ENCODE peak calls at places on chromosomes 13 and 19, in eight cellular contexts. One of them, this sample, is unnamed.

GRCh38 chr19:48614436-48615144 is at the start of gene FAM83E:
- DNase-seq in hypothalamus: no peak
- DNase-seq in breast epithelium: no peak
- DNase-seq in Calu3: peak
- DNase-seq in T-cell: no peak
- DNase-seq in tibial nerve: no peak
- DNase-seq in suprapubic skin: peak
- DNase-seq in effector CD4-positive, alpha-beta T cell: no peak
- DNase-seq in this sample: peak

GRCh38 chr19:14405380-14405757 is 13.8 kb downstream of the DDX39A start:
- DNase-seq in T-cell: no peak
- DNase-seq in tibial nerve: no peak
- DNase-seq in Calu3: no peak
- DNase-seq in hypothalamus: no peak
- DNase-seq in effector CD4-positive, alpha-beta T cell: no peak
- DNase-seq in breast epithelium: no peak
- DNase-seq in suprapubic skin: no peak
- DNase-seq in this sample: no peak

GRCh38 chr13:75481176-75482069 is 546 bp downstream of the TBC1D4 start:
- DNase-seq in effector CD4-positive, alpha-beta T cell: no peak
- DNase-seq in T-cell: no peak
- DNase-seq in tibial nerve: no peak
- DNase-seq in suprapubic skin: peak
- DNase-seq in Calu3: peak
- DNase-seq in hypothalamus: no peak
- DNase-seq in breast epithelium: no peak
- DNase-seq in this sample: peak

GRCh38 chr13:66574606-66575005 is 655.5 kb downstream of the PCDH9 start:
- DNase-seq in suprapubic skin: no peak
- DNase-seq in T-cell: no peak
- DNase-seq in tibial nerve: no peak
- DNase-seq in Calu3: no peak
- DNase-seq in hypothalamus: no peak
- DNase-seq in breast epithelium: no peak
- DNase-seq in effector CD4-positive, alpha-beta T cell: no peak
- DNase-seq in this sample: no peak

GRCh38 chr19:31592456-31592855 is 243.2 kb upstream of the TSHZ3 start:
- DNase-seq in Calu3: no peak
- DNase-seq in suprapubic skin: no peak
- DNase-seq in hypothalamus: no peak
- DNase-seq in T-cell: no peak
- DNase-seq in breast epithelium: no peak
- DNase-seq in effector CD4-positive, alpha-beta T cell: no peak
- DNase-seq in tibial nerve: no peak
- DNase-seq in this sample: no peak

GRCh38 chr19:35692010-35692409 is 12.3 kb upstream of the ZBTB32 start:
- DNase-seq in tibial nerve: no peak
- DNase-seq in hypothalamus: no peak
- DNase-seq in Calu3: peak
- DNase-seq in suprapubic skin: no peak
- DNase-seq in T-cell: no peak
- DNase-seq in effector CD4-positive, alpha-beta T cell: no peak
- DNase-seq in breast epithelium: no peak
- DNase-seq in this sample: no peak

GRCh38 chr13:98508280-98509074 is 68.4 kb downstream of the STK24 start:
- DNase-seq in breast epithelium: no peak
- DNase-seq in hypothalamus: no peak
- DNase-seq in suprapubic skin: no peak
- DNase-seq in T-cell: no peak
- DNase-seq in effector CD4-positive, alpha-beta T cell: no peak
- DNase-seq in Calu3: no peak
- DNase-seq in tibial nerve: no peak
- DNase-seq in this sample: no peak

GRCh38 chr13:30618186-30618937 is 642 bp downstream of the USPL1 start:
- DNase-seq in hypothalamus: no peak
- DNase-seq in effector CD4-positive, alpha-beta T cell: peak
- DNase-seq in tibial nerve: no peak
- DNase-seq in Calu3: peak
- DNase-seq in breast epithelium: no peak
- DNase-seq in suprapubic skin: peak
- DNase-seq in T-cell: peak
- DNase-seq in this sample: peak

GRCh38 chr19:53945441-53945840 is 17.3 kb upstream of the CACNG8 start:
- DNase-seq in Calu3: peak
- DNase-seq in tibial nerve: no peak
- DNase-seq in T-cell: no peak
- DNase-seq in hypothalamus: no peak
- DNase-seq in breast epithelium: no peak
- DNase-seq in effector CD4-positive, alpha-beta T cell: no peak
- DNase-seq in suprapubic skin: no peak
- DNase-seq in this sample: no peak